ENCODE peak calls at places on chromosomes 16 and 17, in six cellular contexts. One of them, this sample, is unnamed.

GRCh38 chr17:37736428-37736827 is 8.4 kb downstream of the HNF1B start:
- DNase-seq in AML-193: no peak
- DNase-seq in cardiac fibroblast: no peak
- DNase-seq in progenitor cell of endocrine pancreas: no peak
- DNase-seq in tibial nerve: no peak
- DNase-seq in M059J: no peak
- DNase-seq in this sample: no peak

GRCh38 chr17:82419471-82419995 is 1.1 kb upstream of the OGFOD3 start:
- DNase-seq in AML-193: peak
- DNase-seq in cardiac fibroblast: no peak
- DNase-seq in progenitor cell of endocrine pancreas: no peak
- DNase-seq in tibial nerve: no peak
- DNase-seq in M059J: peak
- DNase-seq in this sample: no peak

GRCh38 chr16:1916654-1916990 is 1.6 kb downstream of the HS3ST6 start:
- DNase-seq in AML-193: no peak
- DNase-seq in cardiac fibroblast: no peak
- DNase-seq in progenitor cell of endocrine pancreas: no peak
- DNase-seq in tibial nerve: no peak
- DNase-seq in M059J: no peak
- DNase-seq in this sample: no peak

GRCh38 chr16:4290236-4290830 is 17.5 kb upstream of the TFAP4 start:
- DNase-seq in AML-193: peak
- DNase-seq in cardiac fibroblast: peak
- DNase-seq in progenitor cell of endocrine pancreas: no peak
- DNase-seq in tibial nerve: no peak
- DNase-seq in M059J: peak
- DNase-seq in this sample: no peak

GRCh38 chr17:58329808-58330543 is 1.4 kb upstream of the TSPOAP1 start:
- DNase-seq in AML-193: peak
- DNase-seq in cardiac fibroblast: no peak
- DNase-seq in progenitor cell of endocrine pancreas: no peak
- DNase-seq in tibial nerve: no peak
- DNase-seq in M059J: no peak
- DNase-seq in this sample: no peak

GRCh38 chr16:20074089-20074956 is 633 bp upstream of the GPR139 start:
- DNase-seq in AML-193: no peak
- DNase-seq in cardiac fibroblast: no peak
- DNase-seq in progenitor cell of endocrine pancreas: no peak
- DNase-seq in tibial nerve: no peak
- DNase-seq in M059J: no peak
- DNase-seq in this sample: no peak

GRCh38 chr17:30203471-30203981 is 32.0 kb downstream of the SLC6A4 start:
- DNase-seq in AML-193: no peak
- DNase-seq in cardiac fibroblast: no peak
- DNase-seq in progenitor cell of endocrine pancreas: no peak
- DNase-seq in tibial nerve: no peak
- DNase-seq in M059J: no peak
- DNase-seq in this sample: peak

GRCh38 chr17:17498606-17499301 is 2.6 kb upstream of the RASD1 start:
- DNase-seq in AML-193: no peak
- DNase-seq in cardiac fibroblast: no peak
- DNase-seq in progenitor cell of endocrine pancreas: no peak
- DNase-seq in tibial nerve: no peak
- DNase-seq in M059J: no peak
- DNase-seq in this sample: no peak

GRCh38 chr17:10579270-10579669 is 29.8 kb upstream of the MYH2 start:
- DNase-seq in AML-193: no peak
- DNase-seq in cardiac fibroblast: no peak
- DNase-seq in progenitor cell of endocrine pancreas: no peak
- DNase-seq in tibial nerve: no peak
- DNase-seq in M059J: peak
- DNase-seq in this sample: no peak

GRCh38 chr16:74625500-74626350 is 18.8 kb upstream of the GLG1 start:
- DNase-seq in AML-193: no peak
- DNase-seq in cardiac fibroblast: no peak
- DNase-seq in progenitor cell of endocrine pancreas: no peak
- DNase-seq in tibial nerve: no peak
- DNase-seq in M059J: no peak
- DNase-seq in this sample: no peak

GRCh38 chr17:70525976-70526375 is 356.6 kb downstream of the KCNJ2 start:
- DNase-seq in AML-193: no peak
- DNase-seq in cardiac fibroblast: no peak
- DNase-seq in progenitor cell of endocrine pancreas: no peak
- DNase-seq in tibial nerve: no peak
- DNase-seq in M059J: no peak
- DNase-seq in this sample: no peak

GRCh38 chr16:85391769-85392583 is 221.1 kb upstream of the GSE1 start:
- DNase-seq in AML-193: no peak
- DNase-seq in cardiac fibroblast: no peak
- DNase-seq in progenitor cell of endocrine pancreas: no peak
- DNase-seq in tibial nerve: peak
- DNase-seq in M059J: no peak
- DNase-seq in this sample: no peak

GRCh38 chr16:2230376-2230775 is 5.9 kb upstream of the DNASE1L2 start:
- DNase-seq in AML-193: no peak
- DNase-seq in cardiac fibroblast: no peak
- DNase-seq in progenitor cell of endocrine pancreas: no peak
- DNase-seq in tibial nerve: no peak
- DNase-seq in M059J: no peak
- DNase-seq in this sample: no peak

GRCh38 chr16:84699147-84699711 is 571 bp upstream of the USP10 start:
- DNase-seq in AML-193: no peak
- DNase-seq in cardiac fibroblast: no peak
- DNase-seq in progenitor cell of endocrine pancreas: no peak
- DNase-seq in tibial nerve: no peak
- DNase-seq in M059J: peak
- DNase-seq in this sample: no peak

GRCh38 chr17:58632324-58633314 is 59.2 kb downstream of the TEX14 start:
- DNase-seq in AML-193: no peak
- DNase-seq in cardiac fibroblast: no peak
- DNase-seq in progenitor cell of endocrine pancreas: no peak
- DNase-seq in tibial nerve: no peak
- DNase-seq in M059J: no peak
- DNase-seq in this sample: no peak

GRCh38 chr17:75683467-75684041 is 16.4 kb downstream of the SAP30BP start:
- DNase-seq in AML-193: no peak
- DNase-seq in cardiac fibroblast: peak
- DNase-seq in progenitor cell of endocrine pancreas: no peak
- DNase-seq in tibial nerve: no peak
- DNase-seq in M059J: peak
- DNase-seq in this sample: no peak

GRCh38 chr16:48914070-48914469 is 304.1 kb upstream of the N4BP1 start:
- DNase-seq in AML-193: no peak
- DNase-seq in cardiac fibroblast: no peak
- DNase-seq in progenitor cell of endocrine pancreas: no peak
- DNase-seq in tibial nerve: no peak
- DNase-seq in M059J: peak
- DNase-seq in this sample: no peak

GRCh38 chr17:78724544-78724943 is 57.5 kb downstream of the CYTH1 start:
- DNase-seq in AML-193: no peak
- DNase-seq in cardiac fibroblast: no peak
- DNase-seq in progenitor cell of endocrine pancreas: no peak
- DNase-seq in tibial nerve: no peak
- DNase-seq in M059J: no peak
- DNase-seq in this sample: no peak

GRCh38 chr16:272633-273546 is 2.9 kb downstream of the RGS11 start:
- DNase-seq in AML-193: no peak
- DNase-seq in cardiac fibroblast: no peak
- DNase-seq in progenitor cell of endocrine pancreas: no peak
- DNase-seq in tibial nerve: no peak
- DNase-seq in M059J: no peak
- DNase-seq in this sample: no peak

GRCh38 chr16:79653337-79654000 is 52.9 kb upstream of the MAF start:
- DNase-seq in AML-193: no peak
- DNase-seq in cardiac fibroblast: peak
- DNase-seq in progenitor cell of endocrine pancreas: no peak
- DNase-seq in tibial nerve: no peak
- DNase-seq in M059J: no peak
- DNase-seq in this sample: no peak

GRCh38 chr17:73223626-73224616 is 31.1 kb downstream of the COG1 start:
- DNase-seq in AML-193: peak
- DNase-seq in cardiac fibroblast: peak
- DNase-seq in progenitor cell of endocrine pancreas: no peak
- DNase-seq in tibial nerve: no peak
- DNase-seq in M059J: no peak
- DNase-seq in this sample: no peak

GRCh38 chr16:49846800-49847199 is 9.1 kb downstream of the ZNF423 start:
- DNase-seq in AML-193: no peak
- DNase-seq in cardiac fibroblast: no peak
- DNase-seq in progenitor cell of endocrine pancreas: no peak
- DNase-seq in tibial nerve: no peak
- DNase-seq in M059J: no peak
- DNase-seq in this sample: no peak

GRCh38 chr17:69305177-69305576 is 21.8 kb downstream of the ABCA5 start:
- DNase-seq in AML-193: no peak
- DNase-seq in cardiac fibroblast: no peak
- DNase-seq in progenitor cell of endocrine pancreas: no peak
- DNase-seq in tibial nerve: no peak
- DNase-seq in M059J: no peak
- DNase-seq in this sample: no peak

GRCh38 chr17:491086-492014 is 138.7 kb upstream of the RPH3AL start:
- DNase-seq in AML-193: no peak
- DNase-seq in cardiac fibroblast: peak
- DNase-seq in progenitor cell of endocrine pancreas: peak
- DNase-seq in tibial nerve: no peak
- DNase-seq in M059J: peak
- DNase-seq in this sample: no peak

GRCh38 chr17:15398291-15398690 is 56.9 kb upstream of the TEKT3 start:
- DNase-seq in AML-193: no peak
- DNase-seq in cardiac fibroblast: peak
- DNase-seq in progenitor cell of endocrine pancreas: no peak
- DNase-seq in tibial nerve: no peak
- DNase-seq in M059J: peak
- DNase-seq in this sample: no peak

GRCh38 chr17:28948873-28949184 is 2.5 kb downstream of the PHF12 start:
- DNase-seq in AML-193: no peak
- DNase-seq in cardiac fibroblast: no peak
- DNase-seq in progenitor cell of endocrine pancreas: no peak
- DNase-seq in tibial nerve: no peak
- DNase-seq in M059J: no peak
- DNase-seq in this sample: no peak

GRCh38 chr16:69840975-69841374 is 78.8 kb downstream of the WWP2 start:
- DNase-seq in AML-193: no peak
- DNase-seq in cardiac fibroblast: no peak
- DNase-seq in progenitor cell of endocrine pancreas: no peak
- DNase-seq in tibial nerve: no peak
- DNase-seq in M059J: no peak
- DNase-seq in this sample: no peak

GRCh38 chr17:21191698-21192097 is 22.3 kb downstream of the TMEM11 start:
- DNase-seq in AML-193: no peak
- DNase-seq in cardiac fibroblast: no peak
- DNase-seq in progenitor cell of endocrine pancreas: no peak
- DNase-seq in tibial nerve: no peak
- DNase-seq in M059J: no peak
- DNase-seq in this sample: no peak

This sample was measured in lower leg skin.